ENCODE peak calls at places on chromosomes 16 and 17, in six cellular contexts. Z, W, N, T, J and A are unnamed samples.

GRCh38 chr16:79272141-79272577 is 328.4 kb downstream of the MAF start:
- DNase-seq in W (no peak), J (no peak), T (no peak), Z (no peak), N (no peak), A (no peak)

GRCh38 chr16:68062910-68063393 is 22.2 kb upstream of the NFATC3 start:
- DNase-seq in W (no peak), T (no peak), Z (no peak), J (no peak), N (peak), A (no peak)

GRCh38 chr17:17580662-17581470 is 10.6 kb downstream of the PEMT start:
- DNase-seq in W (no peak), J (no peak), Z (peak), T (no peak), N (no peak), A (no peak)

GRCh38 chr17:76593338-76593737 is 7.7 kb upstream of the ST6GALNAC2 start:
- DNase-seq in Z (no peak), T (no peak), N (no peak), J (no peak), W (no peak), A (no peak)

GRCh38 chr17:17189559-17189958 is 16.6 kb downstream of the PLD6 start:
- DNase-seq in T (no peak), J (no peak), W (no peak), Z (no peak), N (no peak), A (no peak)

GRCh38 chr16:81397879-81398516 is 46.6 kb upstream of the CMIP start:
- DNase-seq in Z (no peak), J (no peak), W (no peak), N (peak), T (no peak), A (no peak)

GRCh38 chr17:58265266-58265665 is 15.5 kb downstream of the MPO start:
- DNase-seq in N (no peak), Z (no peak), W (no peak), T (no peak), J (no peak), A (no peak)

GRCh38 chr16:56470666-56471065 is 19.3 kb downstream of the OGFOD1 start:
- DNase-seq in J (no peak), W (no peak), Z (no peak), N (no peak), T (no peak), A (no peak)

GRCh38 chr17:76414334-76415295 is 30.2 kb downstream of the SPHK1 start:
- DNase-seq in Z (peak), N (no peak), J (no peak), T (peak), W (peak), A (no peak)

GRCh38 chr16:58485184-58485887 is 14.6 kb upstream of the NDRG4 start:
- DNase-seq in T (no peak), W (no peak), Z (no peak), J (no peak), N (no peak), A (no peak)

GRCh38 chr17:31486351-31487062 is 95.0 kb downstream of the RAB11FIP4 start:
- DNase-seq in N (no peak), W (no peak), J (no peak), T (no peak), Z (no peak), A (no peak)

GRCh38 chr17:20141201-20141999 is 132.2 kb downstream of the SPECC1 start:
- DNase-seq in T (no peak), Z (no peak), N (no peak), J (no peak), W (no peak), A (no peak)

GRCh38 chr16:53099318-53100130 is 44.7 kb downstream of the CHD9 start:
- DNase-seq in W (peak), Z (peak), J (peak), N (peak), T (peak), A (peak)

GRCh38 chr16:63943568-63943967 is 1178.3 kb downstream of the CDH11 start:
- DNase-seq in N (no peak), J (no peak), T (no peak), W (no peak), Z (no peak), A (no peak)

GRCh38 chr16:14669776-14670175 is 24.3 kb downstream of the PLA2G10 start:
- DNase-seq in Z (no peak), W (no peak), T (no peak), N (no peak), J (no peak), A (no peak)

GRCh38 chr16:85428899-85429775 is 184.0 kb upstream of the GSE1 start:
- DNase-seq in T (peak), Z (no peak), N (peak), J (no peak), W (no peak), A (no peak)

GRCh38 chr17:74768069-74768762 is 7.9 kb downstream of the NAT9 start:
- DNase-seq in Z (peak), J (no peak), W (no peak), T (peak), N (peak), A (no peak)

GRCh38 chr16:1691956-1692355 is 13.9 kb downstream of the JPT2 start:
- DNase-seq in Z (peak), T (no peak), J (peak), W (no peak), N (no peak), A (no peak)

GRCh38 chr17:47338026-47338425 is 14.3 kb downstream of the EFCAB13 start:
- DNase-seq in T (no peak), N (no peak), J (no peak), W (no peak), Z (no peak), A (no peak)

GRCh38 chr16:48487287-48487686 is 102.1 kb upstream of the SIAH1 start:
- DNase-seq in W (no peak), Z (no peak), N (no peak), J (no peak), T (no peak), A (no peak)

GRCh38 chr17:65664296-65664695 is 102.8 kb upstream of the AXIN2 start:
- DNase-seq in Z (peak), T (no peak), J (no peak), N (no peak), W (no peak), A (no peak)

GRCh38 chr17:50219939-50220465 is 18.6 kb upstream of the COL1A1 start:
- DNase-seq in T (no peak), W (no peak), N (no peak), J (no peak), Z (peak), A (no peak)

GRCh38 chr17:43591750-43592562 is 45.8 kb upstream of the ETV4 start:
- DNase-seq in Z (peak), W (peak), J (no peak), T (peak), N (peak), A (no peak)

GRCh38 chr17:45287526-45288264 is 25.8 kb upstream of the SPATA32 start:
- DNase-seq in N (no peak), T (no peak), Z (no peak), J (no peak), W (no peak), A (no peak)

GRCh38 chr16:5032748-5033167 is 977 bp downstream of the NAGPA start:
- DNase-seq in J (no peak), T (no peak), W (no peak), N (no peak), Z (no peak), A (no peak)

GRCh38 chr17:27296427-27296979 is 2.6 kb downstream of the WSB1 start:
- DNase-seq in T (no peak), Z (peak), W (no peak), N (no peak), J (peak), A (no peak)

DNA sequence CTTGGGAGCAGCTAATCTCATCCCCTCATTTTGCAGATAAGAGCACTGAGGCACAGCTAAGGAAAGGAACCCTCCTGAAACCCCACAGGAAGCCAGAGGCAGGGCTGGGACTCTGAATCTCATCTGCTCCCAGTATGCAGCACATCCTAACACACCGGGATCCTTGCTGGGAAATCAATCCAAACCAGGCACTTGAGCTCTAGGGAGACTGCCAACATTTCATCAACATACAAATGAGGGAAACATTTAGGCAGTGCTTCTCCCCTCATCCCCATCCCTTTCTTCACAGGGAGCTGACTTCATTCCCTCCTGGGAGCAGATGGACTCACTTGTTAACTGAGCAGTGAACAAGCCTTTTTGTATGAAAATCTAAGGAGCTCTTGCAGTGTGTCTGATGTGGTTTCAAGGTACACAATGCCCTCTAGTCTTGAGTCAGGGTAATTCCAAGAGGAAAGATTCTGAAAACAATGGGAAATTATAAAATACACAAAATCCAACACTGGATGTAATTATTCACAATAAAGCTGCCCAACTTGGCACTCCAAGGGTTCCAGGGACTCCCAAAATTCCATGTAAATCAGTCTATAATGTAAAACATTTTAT is 96.3 kb downstream of the TMEM114 start:
- DNase-seq in W (no peak), T (no peak), N (no peak), Z (no peak), J (no peak), A (no peak)
- TF ChIP-seq CTCF in W (no peak), T (no peak), N (no peak), Z (no peak), J (no peak), A (no peak)

GRCh38 chr17:4469552-4469951 is 29.1 kb upstream of the SPNS2 start:
- DNase-seq in Z (no peak), W (no peak), T (peak), N (no peak), J (no peak), A (no peak)

GRCh38 chr17:4475463-4475862 is 23.2 kb upstream of the SPNS2 start:
- DNase-seq in Z (no peak), N (no peak), T (no peak), W (no peak), J (no peak), A (no peak)

GRCh38 chr17:4474093-4474492 is 24.6 kb upstream of the SPNS2 start:
- DNase-seq in T (peak), J (no peak), Z (no peak), W (no peak), N (no peak), A (no peak)

GRCh38 chr17:4475001-4475400 is 23.7 kb upstream of the SPNS2 start:
- DNase-seq in Z (no peak), J (no peak), W (no peak), T (no peak), N (no peak), A (no peak)

DNA sequence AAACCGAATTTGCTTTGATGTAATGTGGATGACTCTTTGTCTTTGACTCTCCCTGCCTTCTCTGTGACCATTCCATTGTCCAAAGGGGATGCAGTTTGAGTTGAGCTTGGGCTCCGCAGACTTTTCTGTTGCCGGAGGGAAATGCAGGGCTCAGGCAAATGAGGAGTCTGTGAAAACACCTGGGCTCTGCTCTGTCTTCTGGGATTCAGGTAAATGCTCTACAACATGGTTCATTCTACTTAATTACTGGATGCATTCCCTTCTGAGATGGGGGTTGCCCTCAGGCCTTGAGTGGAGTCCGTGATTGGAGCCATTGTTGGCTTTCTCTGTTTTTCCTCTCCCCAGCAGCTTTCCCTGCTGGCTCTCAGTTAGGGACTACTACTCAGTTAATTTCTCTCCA is 26.4 kb upstream of the SPNS2 start:
- DNase-seq in J (no peak), T (no peak), Z (no peak), W (no peak), N (no peak), A (no peak)
- H3K4me3 ChIP-seq in J (no peak), T (no peak), Z (no peak), W (no peak), N (no peak), A (no peak)

DNA sequence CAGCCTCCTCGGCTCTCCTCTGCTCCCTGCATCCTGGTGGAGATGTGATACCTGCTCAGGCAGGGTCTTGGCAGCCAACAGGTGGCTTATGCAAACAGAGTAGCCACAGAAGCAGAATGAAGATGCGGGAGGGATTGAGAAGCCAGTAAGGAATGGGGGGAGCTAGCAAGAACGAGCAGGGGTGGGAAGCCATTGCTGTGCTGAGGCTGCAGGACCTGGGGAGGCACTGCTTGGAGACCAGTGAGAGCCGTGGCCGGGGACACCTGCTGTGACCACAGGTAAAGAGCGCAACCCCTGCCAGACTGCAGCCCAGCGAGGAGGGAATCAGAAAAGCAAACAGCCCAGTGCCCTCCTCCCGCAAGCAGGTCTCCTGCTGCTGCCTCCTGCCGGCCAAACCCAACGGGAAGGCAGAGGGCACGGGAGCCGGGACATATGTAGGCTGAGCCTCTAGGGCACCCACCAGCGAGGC is 14.7 kb downstream of the AIPL1 start:
- DNase-seq in T (no peak), W (no peak), N (no peak), Z (no peak), J (peak), A (no peak)
- TF ChIP-seq CTCF in T (peak), W (no peak), N (no peak), Z (peak), J (peak), A (peak)

GRCh38 chr17:80831481-80831880 is 160.2 kb upstream of the CHMP6 start:
- DNase-seq in N (peak), Z (no peak), T (no peak), W (no peak), J (no peak), A (no peak)

GRCh38 chr17:80833952-80834895 is 157.4 kb upstream of the CHMP6 start:
- DNase-seq in Z (peak), T (peak), W (peak), N (peak), J (no peak), A (peak)

GRCh38 chr17:80832266-80832676 is 159.4 kb upstream of the CHMP6 start:
- DNase-seq in Z (peak), W (no peak), T (no peak), J (peak), N (no peak), A (no peak)

GRCh38 chr17:80834896-80835281 is 156.8 kb upstream of the CHMP6 start:
- DNase-seq in J (no peak), N (no peak), W (no peak), T (no peak), Z (no peak), A (no peak)

GRCh38 chr17:80832888-80833583 is 158.6 kb upstream of the CHMP6 start:
- DNase-seq in W (peak), T (peak), Z (peak), J (peak), N (peak), A (peak)
- H3K4me3 ChIP-seq in W (peak), T (peak), Z (peak), J (peak), N (peak), A (peak)

DNA sequence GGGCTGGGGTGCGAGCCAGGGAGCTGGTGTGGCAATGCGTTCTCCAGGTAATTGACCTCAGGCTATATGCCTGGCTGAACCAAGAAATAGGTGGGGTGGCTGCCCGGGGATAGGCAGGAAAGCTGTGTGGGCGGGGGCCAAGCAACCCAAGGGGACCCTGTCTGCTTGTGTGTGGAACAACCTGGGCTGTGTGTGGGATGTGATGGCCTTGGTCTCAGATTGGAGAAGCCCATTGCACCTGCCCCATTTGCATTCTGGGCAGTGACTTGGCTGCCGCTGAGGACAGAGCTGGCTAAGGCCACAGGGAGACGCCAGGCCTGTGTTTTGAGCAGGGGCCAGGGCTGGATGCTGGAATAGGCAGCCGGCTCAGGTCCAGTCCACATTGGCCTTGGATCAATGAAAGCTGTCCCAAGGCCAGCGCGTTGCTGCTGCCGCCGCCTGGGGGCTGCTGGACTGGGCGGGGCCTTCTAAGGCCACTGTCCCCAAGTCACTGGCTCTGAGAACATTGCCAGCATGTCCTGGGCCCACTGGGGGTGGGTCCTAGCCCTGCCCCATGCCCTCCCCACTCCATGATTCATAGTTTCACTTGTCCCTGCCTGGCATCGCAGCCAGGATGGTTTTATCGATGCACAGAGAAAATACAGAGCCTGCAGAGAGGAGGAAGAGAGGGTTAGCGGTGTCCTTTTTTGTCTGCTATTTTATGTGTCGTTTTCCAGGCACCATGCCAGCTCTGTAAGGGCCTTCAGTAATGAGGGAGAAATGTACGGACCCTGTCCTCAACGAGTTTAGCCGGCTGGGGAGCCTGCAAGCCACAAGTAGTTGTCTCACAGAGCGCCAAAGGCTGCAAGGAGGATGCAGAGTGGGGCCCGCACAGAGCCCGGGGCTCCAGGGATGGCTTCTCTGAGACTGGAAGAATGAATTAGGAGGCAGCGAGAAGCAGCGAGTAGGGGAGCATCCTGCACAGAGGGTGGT is 43.9 kb downstream of the NKD1 start:
- DNase-seq in T (peak), W (no peak), J (no peak), Z (no peak), N (peak), A (no peak)
- TF ChIP-seq CTCF in T (peak), W (no peak), J (no peak), Z (no peak), N (no peak), A (no peak)

GRCh38 chr16:87966685-87967185 is 15.5 kb downstream of the BANP start:
- DNase-seq in W (no peak), T (no peak), Z (no peak), J (no peak), N (no peak), A (no peak)
- H3K4me3 ChIP-seq in W (no peak), T (peak), Z (no peak), J (no peak), N (no peak), A (no peak)